ENCODE peak calls at places on chromosomes 2 and 18, in six cellular contexts. M is lower leg skin, C is mucosa of descending colon, K is neuronal stem cell, J is upper lobe of right lung, T is body of pancreas. V is an unnamed sample.

GRCh38 chr2:68721482-68722071 is 13.0 kb upstream of the ARHGAP25 start:
- DNase-seq in M (no peak), C (no peak), K (no peak), J (no peak), T (peak), V (no peak)

GRCh38 chr2:35530615-35531135 is 824.9 kb upstream of the CRIM1 start:
- DNase-seq in M (no peak), C (no peak), K (no peak), J (no peak), T (no peak), V (no peak)

GRCh38 chr2:240215676-240216051 is 75.2 kb upstream of the OTOS start:
- DNase-seq in M (peak), C (no peak), K (no peak), J (no peak), T (no peak), V (no peak)

GRCh38 chr2:168118733-168119518 is 128.5 kb downstream of the STK39 start:
- DNase-seq in M (no peak), C (no peak), K (peak), J (no peak), T (peak), V (no peak)

GRCh38 chr2:215105607-215106354 is 32.6 kb downstream of the ABCA12 start:
- DNase-seq in M (no peak), C (no peak), K (no peak), J (no peak), T (no peak), V (no peak)

GRCh38 chr2:223044092-223044836 is 7.7 kb upstream of the KCNE4 start:
- DNase-seq in M (no peak), C (no peak), K (no peak), J (no peak), T (no peak), V (no peak)

GRCh38 chr2:42791606-42792005 is 777 bp downstream of the HAAO start:
- DNase-seq in M (peak), C (no peak), K (no peak), J (no peak), T (no peak), V (no peak)

GRCh38 chr18:69000366-69000765 is 202.5 kb downstream of the CCDC102B start:
- DNase-seq in M (no peak), C (no peak), K (no peak), J (no peak), T (no peak), V (no peak)

GRCh38 chr2:73111300-73112025 is 1.3 kb downstream of the RAB11FIP5 start:
- DNase-seq in M (peak), C (peak), K (peak), J (peak), T (peak), V (no peak)

GRCh38 chr2:239599299-239599698 is 198.5 kb upstream of the HDAC4 start:
- DNase-seq in M (peak), C (peak), K (no peak), J (peak), T (peak), V (peak)

GRCh38 chr2:205734436-205734835 is 52.1 kb downstream of the NRP2 start:
- DNase-seq in M (no peak), C (no peak), K (no peak), J (no peak), T (peak), V (no peak)

GRCh38 chr2:28545590-28546195 is 49.8 kb downstream of the PLB1 start:
- DNase-seq in M (peak), C (no peak), K (no peak), J (no peak), T (no peak), V (no peak)

GRCh38 chr2:159904127-159904564 is 106.1 kb upstream of the CD302 start:
- DNase-seq in M (peak), C (no peak), K (no peak), J (peak), T (no peak), V (no peak)

GRCh38 chr2:30758315-30758714 is 48.9 kb downstream of the CAPN13 start:
- DNase-seq in M (peak), C (no peak), K (no peak), J (peak), T (no peak), V (no peak)

GRCh38 chr2:231819449-231820042 is 33.3 kb downstream of the COPS7B start:
- DNase-seq in M (no peak), C (no peak), K (no peak), J (no peak), T (no peak), V (no peak)

GRCh38 chr18:55489742-55490055 is 98.3 kb downstream of the TCF4 start:
- DNase-seq in M (no peak), C (no peak), K (no peak), J (no peak), T (no peak), V (no peak)

GRCh38 chr2:160574472-160575140 is 81.0 kb upstream of the RBMS1 start:
- DNase-seq in M (no peak), C (no peak), K (no peak), J (no peak), T (no peak), V (no peak)

GRCh38 chr2:73640537-73640936 is 1.7 kb downstream of the NAT8 start:
- DNase-seq in M (no peak), C (no peak), K (no peak), J (no peak), T (peak), V (no peak)

GRCh38 chr2:2107140-2107539 is 223.9 kb downstream of the MYT1L start:
- DNase-seq in M (no peak), C (no peak), K (no peak), J (no peak), T (no peak), V (no peak)

GRCh38 chr2:86787701-86788100 is 3.0 kb downstream of the CD8A start:
- DNase-seq in M (no peak), C (no peak), K (no peak), J (no peak), T (peak), V (no peak)

GRCh38 chr2:196170202-196170680 is 1.1 kb downstream of the STK17B start:
- DNase-seq in M (no peak), C (no peak), K (no peak), J (no peak), T (peak), V (no peak)

GRCh38 chr2:47509250-47509649 is 106.3 kb downstream of the MSH2 start:
- DNase-seq in M (no peak), C (no peak), K (no peak), J (no peak), T (no peak), V (no peak)

GRCh38 chr2:44964704-44965343 is 23.3 kb downstream of the SIX3 start:
- DNase-seq in M (no peak), C (no peak), K (no peak), J (no peak), T (peak), V (no peak)

GRCh38 chr2:21277340-21277739 is 153.6 kb downstream of the TDRD15 start:
- DNase-seq in M (no peak), C (no peak), K (no peak), J (no peak), T (no peak), V (no peak)

DNA sequence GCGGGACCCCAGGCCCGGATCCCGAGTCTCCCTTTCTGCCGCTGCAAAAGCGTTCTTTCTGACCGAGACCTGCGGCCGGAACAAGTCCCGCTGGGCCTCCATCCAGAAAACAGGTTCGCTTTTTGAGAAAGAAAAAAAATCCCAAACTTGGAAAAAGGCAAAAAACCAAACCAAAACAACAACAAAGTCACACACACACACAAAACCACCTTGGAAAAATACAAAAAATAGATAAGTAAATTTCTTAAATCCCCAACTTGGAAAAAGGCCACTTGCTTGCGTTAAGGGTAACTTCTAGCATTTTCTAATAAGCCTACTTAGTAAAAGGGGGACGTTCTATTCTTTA is 250 bp upstream of the CHST10 start:
- DNase-seq in M (no peak), C (no peak), K (no peak), J (no peak), T (no peak), V (no peak)
- H3K4me3 ChIP-seq in M (peak), C (peak), K (peak), J (peak), T (no peak), V (peak)

GRCh38 chr2:211766689-211767088 is 771.9 kb downstream of the ERBB4 start:
- DNase-seq in M (no peak), C (no peak), K (no peak), J (peak), T (peak), V (no peak)
- H3K4me3 ChIP-seq in M (no peak), C (no peak), K (no peak), J (no peak), T (no peak), V (no peak)

DNA sequence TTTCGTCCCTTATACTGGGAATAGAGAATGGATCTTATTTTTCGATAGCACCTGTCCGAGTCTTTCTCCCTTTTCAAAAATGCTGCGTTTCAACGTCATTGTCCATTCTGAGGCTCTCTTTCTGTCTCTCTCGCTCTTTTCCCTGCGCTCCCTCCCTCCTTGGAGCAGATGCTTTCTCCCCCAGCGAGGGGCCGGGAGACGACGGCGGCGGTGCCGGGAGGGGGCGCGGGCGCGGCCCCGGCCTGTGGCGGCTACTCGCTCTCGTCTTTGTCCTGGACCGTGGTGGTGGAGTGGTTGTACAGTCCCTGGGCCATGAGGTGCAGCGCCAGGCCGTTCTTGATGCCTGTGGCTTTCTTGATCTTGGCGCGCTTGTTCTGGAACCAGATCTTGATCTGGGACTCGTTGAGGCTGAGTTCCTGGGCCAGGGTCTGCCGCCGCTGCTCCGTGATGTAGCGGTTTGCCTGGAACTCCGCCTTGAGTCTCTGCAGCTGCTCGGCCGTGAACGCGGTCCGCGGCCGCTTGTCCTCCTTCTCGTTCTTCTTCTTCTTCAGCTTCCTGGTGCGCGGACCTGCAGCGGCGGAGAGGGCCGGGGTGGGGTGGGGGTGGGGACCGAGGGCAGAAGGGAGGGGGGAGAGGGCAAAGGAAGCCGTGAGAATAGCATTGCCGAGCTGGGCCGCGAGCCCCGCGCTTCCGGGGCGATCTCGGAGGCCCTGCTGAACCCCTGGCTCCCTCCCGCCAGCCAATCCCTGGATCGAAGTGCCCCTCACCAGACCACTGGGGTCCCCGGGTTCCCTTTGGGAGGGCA is 4.6 kb downstream of the EN1 start:
- DNase-seq in M (peak), C (no peak), K (peak), J (no peak), T (no peak), V (no peak)
- H3K4me3 ChIP-seq in M (peak), C (no peak), K (no peak), J (peak), T (no peak), V (peak)

GRCh38 chr18:23587220-23587642 is 925 bp upstream of the NPC1 start:
- DNase-seq in M (no peak), C (no peak), K (no peak), J (no peak), T (peak), V (no peak)
- H3K4me3 ChIP-seq in M (no peak), C (no peak), K (peak), J (peak), T (no peak), V (peak)

V was measured in coronary artery.